ENCODE peak calls at places on chromosomes 13 and 19, in nine cellular contexts. H is lower lobe of right lung, Y is cardiac muscle cell, D is PC-3, X is AG04450, G is breast epithelium, C is vagina, R is H1, O is astrocyte of the spinal cord. W is an unnamed sample.

GRCh38 chr19:3343619-3344502 is 22.5 kb upstream of the NFIC start:
- DNase-seq in Y (peak; percentile 93), C (no peak), D (peak; percentile 89), X (no peak), G (peak; percentile 97), O (peak; percentile 70), R (no peak), H (peak; percentile 91), W (peak; percentile 58)

GRCh38 chr13:58573742-58574141 is 942.2 kb downstream of the PCDH17 start:
- DNase-seq in R (no peak), C (no peak), Y (no peak), O (no peak), G (no peak), H (no peak), X (no peak), D (no peak), W (no peak)

GRCh38 chr19:17303940-17304267 is 679 bp upstream of the ABHD8 start:
- DNase-seq in H (peak; percentile 61), X (no peak), D (no peak), G (no peak), R (no peak), Y (no peak), O (no peak), C (no peak), W (no peak)

GRCh38 chr19:42177686-42178019 is 39.8 kb downstream of the DEDD2 start:
- DNase-seq in H (no peak), D (no peak), G (no peak), X (no peak), C (no peak), O (no peak), R (no peak), Y (no peak), W (no peak)

GRCh38 chr13:38045278-38046048 is 175.9 kb upstream of the TRPC4 start:
- DNase-seq in X (no peak), G (no peak), C (no peak), Y (peak; percentile 70), O (peak; percentile 37), R (peak; percentile 23), D (peak; percentile 51), H (no peak), W (peak; percentile 4)

GRCh38 chr13:60520902-60521563 is 124.0 kb downstream of the TDRD3 start:
- DNase-seq in G (no peak), C (no peak), R (no peak), D (no peak), Y (no peak), H (no peak), O (no peak), X (no peak), W (no peak)

GRCh38 chr13:79379274-79379673 is 26.8 kb downstream of the RBM26 start:
- DNase-seq in G (no peak), R (no peak), Y (no peak), X (no peak), O (no peak), C (no peak), D (no peak), H (no peak), W (no peak)

GRCh38 chr13:48769107-48769704 is 115.5 kb downstream of the CYSLTR2 start:
- DNase-seq in G (peak; percentile 78), R (peak; percentile 36), Y (peak; percentile 96), D (peak; percentile 90), O (peak; percentile 92), C (peak; percentile 86), X (peak; percentile 86), H (no peak), W (peak; percentile 88)

GRCh38 chr13:63628310-63628709 is 2212.7 kb upstream of the PCDH20 start:
- DNase-seq in G (no peak), Y (no peak), O (no peak), R (no peak), C (no peak), H (no peak), D (no peak), X (no peak), W (no peak)

GRCh38 chr19:10353793-10354391 is 14.5 kb upstream of the ICAM3 start:
- DNase-seq in O (peak; percentile 22), G (no peak), H (no peak), C (no peak), Y (peak; percentile 25), D (peak; percentile 30), X (no peak), R (peak; percentile 91), W (no peak)

GRCh38 chr13:33875658-33876401 is 57.9 kb downstream of the RFC3 start:
- DNase-seq in D (no peak), H (no peak), G (no peak), R (no peak), Y (no peak), X (no peak), C (no peak), O (no peak), W (no peak)

GRCh38 chr19:13207237-13208130 is 57.3 kb downstream of the IER2 start:
- DNase-seq in Y (peak; percentile 35), C (no peak), X (no peak), R (no peak), H (peak; percentile 55), D (no peak), O (no peak), G (peak; percentile 40), W (no peak)

GRCh38 chr19:47786566-47786965 is 8.1 kb downstream of the SELENOW start:
- DNase-seq in X (no peak), C (no peak), H (no peak), G (no peak), D (no peak), O (no peak), Y (no peak), R (no peak), W (no peak)

GRCh38 chr19:7916137-7916907 is 1.7 kb downstream of the TGFBR3L start:
- DNase-seq in X (no peak), G (no peak), Y (no peak), O (no peak), H (peak; percentile 67), D (peak; percentile 42), C (no peak), R (no peak), W (no peak)

GRCh38 chr13:33940898-33941297 is 122.9 kb downstream of the RFC3 start:
- DNase-seq in G (no peak), O (no peak), H (no peak), D (no peak), C (no peak), R (no peak), Y (peak; percentile 24), X (no peak), W (no peak)

DNA sequence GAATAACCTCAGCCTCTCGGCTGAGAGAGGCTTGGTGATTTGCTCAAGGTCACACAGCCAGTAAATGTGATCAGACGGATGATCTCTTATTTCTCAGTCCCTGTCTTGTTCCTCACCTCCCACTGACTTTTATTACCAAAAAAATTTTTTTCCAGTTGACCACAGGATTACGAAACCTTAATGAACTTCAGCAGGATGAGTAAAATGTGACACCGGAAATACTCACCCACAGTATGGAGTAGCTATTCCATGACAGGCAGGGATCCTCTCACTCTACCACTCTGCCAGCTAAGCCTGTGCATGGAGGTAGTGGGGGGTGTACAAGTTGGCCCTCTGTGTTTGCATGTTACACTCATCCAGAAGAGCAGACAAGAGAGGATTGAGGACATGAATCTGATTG is 916.4 kb downstream of the UQCRFS1 start:
- DNase-seq in X (no peak), O (peak; percentile 49), Y (peak; percentile 58), R (no peak), G (no peak), D (no peak), C (peak; percentile 1), H (no peak), W (no peak)
- TF ChIP-seq CTCF in X (no peak), O (no peak), Y (no peak), R (no peak), G (no peak), D (no peak), C (no peak), H (no peak), W (no peak)

GRCh38 chr13:46647514-46648065 is 94.6 kb downstream of the LRCH1 start:
- DNase-seq in C (no peak), X (no peak), Y (no peak), R (no peak), H (no peak), O (no peak), D (no peak), G (no peak), W (no peak)
- H3K4me3 ChIP-seq in C (no peak overlapping the region), X (no peak overlapping the region), Y (no peak overlapping the region), R (no peak overlapping the region), H (no peak overlapping the region), O (no peak overlapping the region), D (no peak overlapping the region), G (no peak overlapping the region), W (no peak overlapping the region)

GRCh38 chr19:30361107-30361447 is 11.1 kb upstream of the ZNF536 start:
- DNase-seq in X (no peak), G (no peak), O (no peak), H (no peak), C (no peak), R (no peak), D (no peak), Y (no peak), W (no peak)
- TF ChIP-seq CTCF in X (no peak), G (no peak), O (no peak), H (no peak), C (no peak), R (no peak), D (no peak), Y (no peak), W (no peak)

GRCh38 chr19:32220951-32221350 is 124.5 kb upstream of the ZNF507 start:
- DNase-seq in G (no peak), D (no peak), C (no peak), Y (no peak), O (no peak), H (no peak), R (no peak), X (no peak), W (no peak)

GRCh38 chr19:32223106-32223505 is 122.3 kb upstream of the ZNF507 start:
- DNase-seq in R (no peak), Y (no peak), O (no peak), D (no peak), X (no peak), G (no peak), C (no peak), H (no peak), W (no peak)

GRCh38 chr19:32222594-32222993 is 122.8 kb upstream of the ZNF507 start:
- DNase-seq in Y (no peak), C (no peak), D (no peak), R (no peak), G (no peak), H (no peak), X (no peak), O (no peak), W (no peak)

GRCh38 chr19:32224371-32225244 is 120.8 kb upstream of the ZNF507 start:
- DNase-seq in O (peak; percentile 24), R (no peak), G (no peak), D (peak; percentile 47), C (no peak), X (no peak), Y (peak; percentile 58), H (peak; percentile 74), W (no peak)

DNA sequence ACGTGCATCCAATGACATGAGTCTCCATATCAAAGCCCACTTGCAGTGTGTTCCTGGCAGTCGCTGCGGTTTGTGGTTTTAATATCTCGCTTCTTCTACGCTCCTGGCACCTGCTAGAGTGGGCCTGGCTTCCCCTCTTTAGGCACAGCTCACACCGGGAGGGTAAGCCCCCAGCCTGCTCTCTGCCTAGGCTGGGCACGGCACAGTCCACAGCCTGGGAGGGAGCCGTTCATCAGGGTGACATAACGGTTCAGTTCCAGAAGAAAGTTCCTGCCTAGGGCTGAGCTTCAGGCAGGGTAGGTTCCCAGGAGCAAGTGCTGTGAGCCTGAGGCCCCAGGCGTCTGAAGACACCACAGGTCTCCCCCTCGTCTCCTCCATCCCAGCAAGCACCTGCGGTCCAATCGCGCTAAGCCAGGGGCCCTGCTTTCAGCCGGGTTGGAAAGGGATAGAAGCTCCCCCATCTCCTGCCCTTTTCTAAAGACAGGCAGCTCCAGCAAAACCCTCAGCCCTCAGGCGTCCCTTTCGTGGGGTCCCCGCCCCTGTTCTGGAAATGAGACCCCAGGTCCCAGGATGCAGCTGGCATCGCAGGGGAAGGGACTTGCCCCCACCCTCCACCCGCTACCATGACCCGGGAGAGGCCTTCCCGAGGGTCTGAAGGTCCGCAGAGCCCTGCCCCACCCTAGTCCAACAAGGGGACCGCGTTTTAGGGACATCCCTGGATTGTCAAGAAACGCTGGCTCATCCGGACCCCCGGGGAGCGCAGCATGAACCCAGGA is 121.6 kb upstream of the ZNF507 start:
- DNase-seq in Y (no peak), X (no peak), R (no peak), C (no peak), D (no peak), O (no peak), G (no peak), H (no peak), W (no peak)
- H3K4me3 ChIP-seq in Y (no peak overlapping the region), X (no peak overlapping the region), R (no peak overlapping the region), C (no peak overlapping the region), D (no peak overlapping the region), O (no peak overlapping the region), G (no peak overlapping the region), H (peak overlapping the region; percentile 31), W (no peak overlapping the region)

W was measured in astrocyte of the cerebellum.